ENCODE peak calls at places on chromosomes 12 and 14, in six cellular contexts. R is progenitor cell of endocrine pancreas, L is AG09319, Q is lower leg skin, C is foreskin fibroblast, P is uterus. K is an unnamed sample.

GRCh38 chr12:82963961-82964360 is 277.3 kb downstream of the TMTC2 start:
- DNase-seq in R (no peak), L (no peak), Q (no peak), C (no peak), P (no peak), K (no peak)

GRCh38 chr12:93002278-93003054 is 73.4 kb upstream of the EEA1 start:
- DNase-seq in R (no peak), L (peak; percentile 43), Q (peak; percentile 59), C (peak; percentile 77), P (no peak), K (no peak)

GRCh38 chr14:45199246-45199645 is 53.8 kb downstream of the MIS18BP1 start:
- DNase-seq in R (no peak), L (peak; percentile 5), Q (no peak), C (peak; percentile 48), P (no peak), K (no peak)

GRCh38 chr12:82479511-82479910 is 121.2 kb downstream of the METTL25 start:
- DNase-seq in R (no peak), L (no peak), Q (no peak), C (peak; percentile 54), P (no peak), K (no peak)

GRCh38 chr14:101717663-101718490 is 43.6 kb upstream of the PPP2R5C start:
- DNase-seq in R (no peak), L (no peak), Q (peak; percentile 10), C (no peak), P (no peak), K (no peak)

GRCh38 chr14:101558739-101559240 is 2.5 kb upstream of the DIO3 start:
- DNase-seq in R (no peak), L (no peak), Q (no peak), C (no peak), P (no peak), K (no peak)

GRCh38 chr12:57461326-57461903 is 1.8 kb downstream of the GLI1 start:
- DNase-seq in R (no peak), L (no peak), Q (no peak), C (peak; percentile 35), P (peak; percentile 74), K (no peak)

GRCh38 chr12:47124451-47124850 is 44.7 kb upstream of the AMIGO2 start:
- DNase-seq in R (no peak), L (no peak), Q (no peak), C (peak; percentile 65), P (no peak), K (no peak)

GRCh38 chr12:32444895-32445294 is 45.5 kb downstream of the FGD4 start:
- DNase-seq in R (no peak), L (peak; percentile 19), Q (no peak), C (peak; percentile 79), P (no peak), K (no peak)

GRCh38 chr12:10235761-10236631 is 23.3 kb downstream of the GABARAPL1 start:
- DNase-seq in R (no peak), L (no peak), Q (no peak), C (peak; percentile 23), P (peak; percentile 27), K (no peak)

GRCh38 chr12:33000016-33000415 is 103.4 kb upstream of the PKP2 start:
- DNase-seq in R (no peak), L (no peak), Q (no peak), C (no peak), P (no peak), K (no peak)

GRCh38 chr14:65348137-65348536 is 64.4 kb upstream of the FUT8 start:
- DNase-seq in R (no peak), L (no peak), Q (no peak), C (peak; percentile 54), P (no peak), K (no peak)

GRCh38 chr12:22625671-22626251 is 790 bp downstream of the ETNK1 start:
- DNase-seq in R (peak; percentile 37), L (no peak), Q (peak; percentile 22), C (peak; percentile 14), P (no peak), K (no peak)

GRCh38 chr12:15227004-15227679 is 5.9 kb upstream of the RERG start:
- DNase-seq in R (no peak), L (peak; percentile 15), Q (no peak), C (peak; percentile 50), P (peak; percentile 37), K (no peak)

GRCh38 chr12:12561305-12562015 is 1.2 kb downstream of the DUSP16 start:
- DNase-seq in R (peak; percentile 65), L (no peak), Q (peak; percentile 46), C (peak; percentile 32), P (peak; percentile 65), K (no peak)

GRCh38 chr12:109535231-109535862 is 38.0 kb downstream of the MMAB start:
- DNase-seq in R (no peak), L (no peak), Q (no peak), C (no peak), P (no peak), K (no peak)

GRCh38 chr14:77014004-77014604 is 14.4 kb downstream of the IRF2BPL start:
- DNase-seq in R (no peak), L (no peak), Q (no peak), C (no peak), P (peak; percentile 61), K (no peak)

GRCh38 chr12:106049105-106049504 is 89.6 kb downstream of the NUAK1 start:
- DNase-seq in R (no peak), L (no peak), Q (no peak), C (peak; percentile 25), P (no peak), K (no peak)

GRCh38 chr12:14681640-14682039 is 14.8 kb downstream of the GUCY2C start:
- DNase-seq in R (no peak), L (no peak), Q (no peak), C (no peak), P (no peak), K (no peak)

GRCh38 chr12:66008985-66009384 is 121.6 kb downstream of the LLPH start:
- DNase-seq in R (no peak), L (no peak), Q (no peak), C (no peak), P (no peak), K (no peak)

DNA sequence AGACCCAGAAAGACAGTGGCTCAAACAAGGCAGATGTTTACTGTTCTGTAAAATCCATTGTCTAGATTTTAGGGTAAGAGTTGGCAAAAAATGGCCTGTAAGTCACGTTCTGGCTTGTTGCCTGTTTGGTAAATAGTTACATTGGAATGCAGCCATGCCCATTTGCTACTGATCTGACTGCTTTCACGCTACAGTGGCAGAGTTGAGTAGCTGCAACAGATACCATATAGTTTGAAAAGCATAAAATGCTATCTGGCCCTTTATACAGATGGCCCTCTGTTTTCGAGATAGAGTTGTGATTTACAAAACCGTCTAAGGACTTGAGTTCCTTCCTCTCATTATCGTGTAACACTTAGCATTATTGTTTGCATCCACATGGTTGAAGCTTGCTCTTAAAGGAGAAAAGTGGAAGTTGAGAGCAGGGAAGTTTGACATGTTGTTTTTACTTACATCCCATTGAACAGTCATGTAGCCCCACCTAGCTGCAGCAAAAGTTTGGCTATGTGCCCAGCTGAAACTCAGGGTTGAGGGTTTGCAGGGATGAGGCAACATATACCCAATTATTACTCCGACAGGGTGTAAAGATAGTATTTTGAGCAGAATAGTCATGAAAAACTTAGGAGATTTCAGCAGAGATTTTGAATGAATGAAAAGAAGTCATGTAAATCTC is 11.3 kb upstream of the SCFD1 start:
- DNase-seq in R (no peak), L (peak; percentile 39), Q (peak; percentile 49), C (no peak), P (peak; percentile 35), K (no peak)
- TF ChIP-seq CTCF in R (no peak), L (peak; percentile 28), Q (no peak), C (peak; percentile 1), P (no peak), K (no peak)

GRCh38 chr12:128755565-128755964 is 68.2 kb downstream of the SLC15A4 start:
- DNase-seq in R (no peak), L (no peak), Q (no peak), C (no peak), P (no peak), K (no peak)

GRCh38 chr12:128754275-128754674 is 69.5 kb downstream of the SLC15A4 start:
- DNase-seq in R (no peak), L (no peak), Q (no peak), C (no peak), P (no peak), K (no peak)

GRCh38 chr12:128752386-128752785 is 71.4 kb downstream of the SLC15A4 start:
- DNase-seq in R (no peak), L (no peak), Q (no peak), C (no peak), P (no peak), K (no peak)

GRCh38 chr12:128747441-128747840 is 76.3 kb downstream of the SLC15A4 start:
- DNase-seq in R (no peak), L (no peak), Q (no peak), C (no peak), P (no peak), K (no peak)

GRCh38 chr12:128753438-128753837 is 70.3 kb downstream of the SLC15A4 start:
- DNase-seq in R (no peak), L (no peak), Q (no peak), C (no peak), P (no peak), K (no peak)
- TF ChIP-seq CTCF in R (no peak), L (no peak), Q (no peak), C (no peak), P (no peak), K (no peak)

DNA sequence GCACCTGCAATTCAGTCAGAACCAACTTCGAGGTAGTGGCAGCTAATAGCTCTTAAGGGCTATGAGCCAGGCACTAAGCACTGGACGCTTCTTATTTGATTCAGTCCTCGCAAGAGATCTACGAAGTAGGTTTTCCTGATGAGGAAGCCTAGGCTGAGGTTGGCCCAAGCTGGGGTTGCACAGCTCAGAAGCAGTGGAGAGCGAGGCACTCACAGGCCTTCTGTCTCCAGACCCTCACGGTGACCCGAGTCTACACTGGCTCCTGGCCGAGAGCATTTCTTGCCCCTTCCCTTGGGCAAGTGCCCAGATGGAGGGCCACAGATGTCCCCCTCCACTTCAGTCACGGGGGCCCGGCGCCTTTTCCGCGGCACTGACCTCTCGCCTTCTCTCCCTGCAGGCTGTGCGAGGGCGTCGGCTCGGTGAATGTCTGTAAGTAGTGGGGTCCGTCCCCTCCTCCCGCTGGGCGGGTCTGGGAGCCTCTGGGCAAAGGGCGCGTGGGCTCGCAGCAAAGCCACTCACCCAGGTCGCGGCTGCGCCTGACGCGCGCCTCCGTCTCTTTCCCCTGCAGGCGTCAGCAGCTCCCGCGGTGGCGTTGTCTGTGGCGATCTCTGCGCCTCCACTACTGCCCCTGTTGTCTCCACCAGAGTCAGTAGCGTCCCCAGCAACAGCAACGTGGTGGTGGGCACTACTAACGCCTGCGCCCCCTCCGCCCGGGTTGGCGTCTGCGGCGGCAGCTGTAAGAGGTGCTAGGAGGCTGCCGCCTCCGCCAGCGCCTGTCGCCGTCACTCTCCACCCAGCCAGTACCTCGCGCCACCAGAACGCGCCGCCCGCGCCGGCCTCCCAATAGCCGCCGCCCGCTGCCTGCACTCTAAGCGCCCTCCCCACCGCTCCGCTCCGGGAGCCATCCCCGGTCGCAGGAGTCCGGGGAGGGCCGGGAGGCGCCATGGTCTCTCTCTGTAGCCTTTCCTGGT is 13.1 kb downstream of the KRT83 start:
- DNase-seq in R (peak; percentile 39), L (peak; percentile 8), Q (no peak), C (peak; percentile 16), P (peak; percentile 20), K (no peak)
- TF ChIP-seq CTCF in R (peak; percentile 34), L (no peak), Q (no peak), C (no peak), P (no peak), K (no peak)

GRCh38 chr12:27535318-27535717 is 11.3 kb downstream of the PPFIBP1 start:
- DNase-seq in R (no peak), L (no peak), Q (no peak), C (no peak), P (no peak), K (no peak)
- TF ChIP-seq CTCF in R (no peak), L (no peak), Q (no peak), C (no peak), P (no peak), K (no peak)